ENCODE peak calls at places on chromosome 17, in four cellular contexts. T, B, G and Q are unnamed samples.

GRCh38 chr17:77872199-77872598 is 86.3 kb upstream of the TNRC6C start:
- DNase-seq in B (no peak), T (no peak), G (peak; percentile 48), Q (no peak)

GRCh38 chr17:57911021-57911420 is 44.2 kb downstream of the CUEDC1 start:
- DNase-seq in B (no peak), G (no peak), T (no peak), Q (no peak)

GRCh38 chr17:8153550-8153956 is 1.3 kb upstream of the PER1 start:
- DNase-seq in G (peak; percentile 49), T (no peak), B (peak; percentile 98), Q (peak; percentile 98)

GRCh38 chr17:14098246-14098645 is 28.9 kb downstream of the COX10 start:
- DNase-seq in B (no peak), G (no peak), T (peak; percentile 43), Q (peak; percentile 5)

GRCh38 chr17:77323413-77324171 is 182.8 kb downstream of the SEC14L1 start:
- DNase-seq in T (no peak), B (peak; percentile 77), G (no peak), Q (peak; percentile 87)

GRCh38 chr17:43588664-43589435 is 42.7 kb upstream of the ETV4 start:
- DNase-seq in G (no peak), B (no peak), T (no peak), Q (no peak)

GRCh38 chr17:8964801-8965393 is 610 bp downstream of the PIK3R5 start:
- DNase-seq in B (no peak), T (no peak), G (peak; percentile 42), Q (no peak)

GRCh38 chr17:74270333-74270732 is 3.7 kb upstream of the DNAI2 start:
- DNase-seq in T (no peak), G (no peak), B (no peak), Q (no peak)

GRCh38 chr17:75300280-75300679 is 11.0 kb upstream of the SLC25A19 start:
- DNase-seq in G (no peak), B (no peak), T (no peak), Q (no peak)

GRCh38 chr17:17509601-17510425 is 13.6 kb upstream of the RASD1 start:
- DNase-seq in T (no peak), B (no peak), G (no peak), Q (no peak)

GRCh38 chr17:44147812-44148211 is 6.1 kb downstream of the HROB start:
- DNase-seq in G (no peak), B (no peak), T (no peak), Q (no peak)

GRCh38 chr17:46262271-46262670 is 32.7 kb upstream of the LRRC37A start:
- DNase-seq in B (no peak), T (no peak), G (no peak), Q (no peak)

GRCh38 chr17:9072626-9073339 is 51.5 kb downstream of the NTN1 start:
- DNase-seq in G (no peak), T (peak; percentile 81), B (peak; percentile 7), Q (no peak)

GRCh38 chr17:72719582-72720493 is 372.6 kb downstream of the SLC39A11 start:
- DNase-seq in B (peak; percentile 51), T (no peak), G (peak; percentile 37), Q (peak; percentile 79)

GRCh38 chr17:8420041-8420934 is 15.4 kb upstream of the NDEL1 start:
- DNase-seq in B (peak; percentile 83), T (no peak), G (no peak), Q (peak; percentile 95)

GRCh38 chr17:69607162-69607834 is 192.8 kb downstream of the MAP2K6 start:
- DNase-seq in G (no peak), B (peak; percentile 88), T (peak; percentile 60), Q (peak; percentile 91)

GRCh38 chr17:11608396-11608795 is 10.1 kb downstream of the DNAH9 start:
- DNase-seq in T (peak; percentile 79), B (no peak), G (no peak), Q (peak; percentile 1)

GRCh38 chr17:73657473-73658116 is 13.3 kb upstream of the SDK2 start:
- DNase-seq in T (peak; percentile 42), B (peak; percentile 17), G (peak; percentile 35), Q (peak; percentile 29)

GRCh38 chr17:838486-838885 is 56.3 kb downstream of the MRM3 start:
- DNase-seq in B (no peak), G (no peak), T (no peak), Q (no peak)

GRCh38 chr17:288802-289356 is 63.7 kb downstream of the RPH3AL start:
- DNase-seq in G (no peak), B (no peak), T (no peak), Q (no peak)

GRCh38 chr17:3926860-3927627 is 10.8 kb upstream of the P2RX1 start:
- DNase-seq in G (no peak), B (no peak), T (no peak), Q (no peak)

GRCh38 chr17:67737145-67737544 is 19.4 kb downstream of the NOL11 start:
- DNase-seq in B (no peak), G (no peak), T (no peak), Q (no peak)

GRCh38 chr17:3497101-3497500 is 21.3 kb downstream of the ASPA start:
- DNase-seq in G (no peak), B (no peak), T (no peak), Q (no peak)

GRCh38 chr17:7912927-7913524 is 3.1 kb downstream of the RNF227 start:
- DNase-seq in B (peak; percentile 86), T (peak; percentile 35), G (peak; percentile 41), Q (peak; percentile 87)

GRCh38 chr17:61221597-61222471 is 177.8 kb upstream of the TBX2 start:
- DNase-seq in B (no peak), T (no peak), G (no peak), Q (peak; percentile 69)

GRCh38 chr17:59329558-59330313 is 1.7 kb upstream of the YPEL2 start:
- DNase-seq in G (peak; percentile 50), B (peak; percentile 91), T (peak; percentile 40), Q (peak; percentile 94)

GRCh38 chr17:40191237-40192208 is 14.3 kb downstream of the RAPGEFL1 start:
- DNase-seq in G (peak; percentile 67), T (peak; percentile 75), B (peak; percentile 79), Q (peak; percentile 76)

GRCh38 chr17:66724581-66725341 is 110.2 kb upstream of the CACNG5 start:
- DNase-seq in G (no peak), T (peak; percentile 34), B (peak; percentile 60), Q (peak; percentile 79)

GRCh38 chr17:11506635-11507034 is 91.6 kb upstream of the DNAH9 start:
- DNase-seq in B (peak; percentile 1), G (no peak), T (no peak), Q (peak; percentile 2)

GRCh38 chr17:34312080-34312479 is 7.2 kb upstream of the CCL8 start:
- DNase-seq in T (no peak), B (peak; percentile 91), G (no peak), Q (peak; percentile 85)

GRCh38 chr17:15262291-15263205 is 2.6 kb downstream of the PMP22 start:
- DNase-seq in T (peak; percentile 56), G (no peak), B (peak; percentile 84), Q (peak; percentile 82)

GRCh38 chr17:15261818-15262290 is 3.3 kb downstream of the PMP22 start:
- DNase-seq in T (no peak), B (no peak), G (no peak), Q (peak; percentile 38)

GRCh38 chr17:15263680-15264079 is 1.4 kb downstream of the PMP22 start:
- DNase-seq in G (no peak), T (no peak), B (no peak), Q (no peak)

GRCh38 chr17:15264542-15264941 is 584 bp downstream of the PMP22 start:
- DNase-seq in B (no peak), G (no peak), T (peak; percentile 26), Q (no peak)

DNA sequence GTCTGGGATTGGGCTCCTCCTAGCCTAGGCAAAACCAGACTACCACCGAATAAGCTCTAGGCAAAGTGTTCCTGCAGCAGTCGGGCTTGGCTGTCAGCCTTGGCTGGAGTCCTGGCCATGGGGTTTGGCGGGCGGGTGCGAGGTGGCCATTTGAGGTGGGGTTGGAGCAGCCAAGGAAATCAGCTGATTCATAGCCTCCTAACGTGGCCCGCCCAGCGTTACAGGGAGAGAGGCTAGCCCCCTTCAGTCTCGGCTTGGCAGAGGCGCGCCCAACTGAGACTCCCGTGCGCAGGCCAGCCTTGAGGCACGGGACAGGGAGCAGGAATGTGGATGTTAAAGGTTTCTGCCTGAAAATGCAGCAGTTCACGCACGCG is 1.9 kb downstream of the PMP22 start:
- DNase-seq in T (peak; percentile 12), B (peak; percentile 83), G (no peak), Q (peak; percentile 80)
- H3K4me3 ChIP-seq in T (peak overlapping the region; percentile 41), B (peak overlapping the region; percentile 84), G (no peak overlapping the region), Q (peak overlapping the region; percentile 79)

GRCh38 chr17:27575912-27576252 is 55.1 kb upstream of the LGALS9 start:
- DNase-seq in B (no peak), G (no peak), T (no peak), Q (no peak)
- TF ChIP-seq CTCF in B (no peak), G (no peak), T (no peak), Q (no peak)

DNA sequence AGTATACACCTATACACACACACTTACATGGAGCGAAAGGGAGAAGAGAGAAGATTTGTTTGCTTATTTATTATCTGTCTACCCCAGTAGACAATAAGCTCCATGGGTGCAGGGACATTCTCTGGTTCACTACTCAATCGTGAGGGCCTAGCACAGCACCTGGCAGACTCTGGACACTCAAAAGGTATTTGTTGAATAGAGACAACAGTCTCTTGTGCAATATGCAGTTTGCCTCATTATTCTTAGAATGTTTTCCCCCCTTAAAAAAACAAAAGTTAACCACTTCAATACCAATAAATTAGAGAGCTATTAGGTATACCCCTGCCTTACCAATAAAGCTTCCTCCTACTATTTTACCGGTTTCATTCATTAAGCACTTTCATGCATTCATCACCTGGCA is 2.0 kb downstream of the AKAP10 start:
- DNase-seq in B (no peak), T (no peak), G (no peak), Q (no peak)
- H3K4me3 ChIP-seq in B (peak overlapping the region; percentile 7), T (no peak overlapping the region), G (no peak overlapping the region), Q (no peak overlapping the region)

GRCh38 chr17:49603720-49604119 is 28.0 kb downstream of the NXPH3 start:
- DNase-seq in B (peak; percentile 33), T (no peak), G (no peak), Q (peak; percentile 26)
- TF ChIP-seq CTCF in B (peak; percentile 26), T (no peak), G (no peak), Q (peak; percentile 30)